ENCODE peak calls at places on chromosomes 2 and 18, in six cellular contexts. One of them, this sample, is unnamed.

GRCh38 chr2:33366473-33366872 is 110.0 kb upstream of the RASGRP3 start:
- DNase-seq in HepG2: no peak
- DNase-seq in HL-60: no peak
- DNase-seq in SK-N-SH: no peak
- DNase-seq in K562: peak
- DNase-seq in GM12878: no peak
- DNase-seq in this sample: no peak

GRCh38 chr2:170716851-170717598 is 1.9 kb downstream of the SP5 start:
- DNase-seq in HepG2: peak
- DNase-seq in SK-N-SH: peak
- DNase-seq in GM12878: no peak
- DNase-seq in K562: no peak
- DNase-seq in HL-60: no peak
- DNase-seq in this sample: peak

GRCh38 chr2:57160976-57161375 is 885.6 kb upstream of the VRK2 start:
- DNase-seq in SK-N-SH: no peak
- DNase-seq in HepG2: no peak
- DNase-seq in K562: no peak
- DNase-seq in HL-60: no peak
- DNase-seq in GM12878: no peak
- DNase-seq in this sample: no peak

GRCh38 chr18:78751664-78752063 is 228.0 kb upstream of the SALL3 start:
- DNase-seq in K562: no peak
- DNase-seq in SK-N-SH: no peak
- DNase-seq in GM12878: no peak
- DNase-seq in HepG2: no peak
- DNase-seq in HL-60: no peak
- DNase-seq in this sample: no peak

GRCh38 chr2:132623096-132623839 is 46.7 kb downstream of the LYPD1 start:
- DNase-seq in GM12878: no peak
- DNase-seq in HepG2: no peak
- DNase-seq in SK-N-SH: no peak
- DNase-seq in K562: no peak
- DNase-seq in HL-60: peak
- DNase-seq in this sample: no peak

GRCh38 chr2:181457121-181457740 is at the start of gene ITGA4:
- DNase-seq in HL-60: peak
- DNase-seq in GM12878: peak
- DNase-seq in K562: no peak
- DNase-seq in HepG2: no peak
- DNase-seq in SK-N-SH: peak
- DNase-seq in this sample: peak

GRCh38 chr2:177024760-177025159 is 187.8 kb upstream of the HNRNPA3 start:
- DNase-seq in SK-N-SH: no peak
- DNase-seq in HepG2: no peak
- DNase-seq in HL-60: no peak
- DNase-seq in GM12878: no peak
- DNase-seq in K562: no peak
- DNase-seq in this sample: no peak

GRCh38 chr2:30136729-30137444 is 9.9 kb upstream of the YPEL5 start:
- DNase-seq in SK-N-SH: no peak
- DNase-seq in GM12878: no peak
- DNase-seq in HL-60: no peak
- DNase-seq in K562: no peak
- DNase-seq in HepG2: no peak
- DNase-seq in this sample: no peak

GRCh38 chr2:27891820-27892105 is 1.2 kb downstream of the BABAM2 start:
- DNase-seq in SK-N-SH: no peak
- DNase-seq in GM12878: no peak
- DNase-seq in K562: no peak
- DNase-seq in HL-60: no peak
- DNase-seq in HepG2: peak
- DNase-seq in this sample: no peak

GRCh38 chr2:69517410-69517809 is 80.2 kb upstream of the NFU1 start:
- DNase-seq in SK-N-SH: no peak
- DNase-seq in K562: no peak
- DNase-seq in HepG2: no peak
- DNase-seq in HL-60: no peak
- DNase-seq in GM12878: no peak
- DNase-seq in this sample: no peak
- TF ChIP-seq GABPA in SK-N-SH: no peak
- TF ChIP-seq GABPA in K562: no peak
- TF ChIP-seq GABPA in HepG2: no peak
- TF ChIP-seq GABPA in HL-60: no peak
- TF ChIP-seq GABPA in GM12878: no peak
- TF ChIP-seq GABPA in this sample: no peak

GRCh38 chr2:168454737-168455691 is 1.1 kb upstream of the CERS6 start:
- DNase-seq in HepG2: peak
- DNase-seq in SK-N-SH: no peak
- DNase-seq in K562: no peak
- DNase-seq in GM12878: no peak
- DNase-seq in HL-60: peak
- DNase-seq in this sample: no peak
- TF ChIP-seq GABPA in HepG2: no peak
- TF ChIP-seq GABPA in SK-N-SH: no peak
- TF ChIP-seq GABPA in K562: no peak
- TF ChIP-seq GABPA in GM12878: no peak
- TF ChIP-seq GABPA in HL-60: no peak
- TF ChIP-seq GABPA in this sample: no peak

GRCh38 chr2:240369725-240370585 is 65.5 kb upstream of the GPC1 start:
- DNase-seq in SK-N-SH: no peak
- DNase-seq in GM12878: no peak
- DNase-seq in HepG2: peak
- DNase-seq in K562: no peak
- DNase-seq in HL-60: no peak
- DNase-seq in this sample: no peak

GRCh38 chr2:240368746-240369724 is 66.4 kb upstream of the GPC1 start:
- DNase-seq in GM12878: no peak
- DNase-seq in HepG2: no peak
- DNase-seq in SK-N-SH: peak
- DNase-seq in K562: no peak
- DNase-seq in HL-60: no peak
- DNase-seq in this sample: no peak

GRCh38 chr2:240365971-240366471 is 69.4 kb upstream of the GPC1 start:
- DNase-seq in HL-60: no peak
- DNase-seq in SK-N-SH: no peak
- DNase-seq in HepG2: no peak
- DNase-seq in K562: no peak
- DNase-seq in GM12878: no peak
- DNase-seq in this sample: no peak

GRCh38 chr2:240366901-240367300 is 68.6 kb upstream of the GPC1 start:
- DNase-seq in K562: no peak
- DNase-seq in HepG2: no peak
- DNase-seq in SK-N-SH: no peak
- DNase-seq in HL-60: no peak
- DNase-seq in GM12878: no peak
- DNase-seq in this sample: no peak

GRCh38 chr2:240367721-240368120 is 67.7 kb upstream of the GPC1 start:
- DNase-seq in HL-60: no peak
- DNase-seq in HepG2: no peak
- DNase-seq in GM12878: no peak
- DNase-seq in SK-N-SH: no peak
- DNase-seq in K562: no peak
- DNase-seq in this sample: no peak
- TF ChIP-seq GABPA in HL-60: no peak
- TF ChIP-seq GABPA in HepG2: no peak
- TF ChIP-seq GABPA in GM12878: no peak
- TF ChIP-seq GABPA in SK-N-SH: no peak
- TF ChIP-seq GABPA in K562: no peak
- TF ChIP-seq GABPA in this sample: no peak

GRCh38 chr18:24656044-24656443 is 195.6 kb downstream of the HRH4 start:
- DNase-seq in GM12878: no peak
- DNase-seq in HL-60: no peak
- DNase-seq in SK-N-SH: no peak
- DNase-seq in HepG2: no peak
- DNase-seq in K562: no peak
- DNase-seq in this sample: no peak
- TF ChIP-seq GABPA in GM12878: no peak
- TF ChIP-seq GABPA in HL-60: no peak
- TF ChIP-seq GABPA in SK-N-SH: no peak
- TF ChIP-seq GABPA in HepG2: no peak
- TF ChIP-seq GABPA in K562: no peak
- TF ChIP-seq GABPA in this sample: no peak

DNA sequence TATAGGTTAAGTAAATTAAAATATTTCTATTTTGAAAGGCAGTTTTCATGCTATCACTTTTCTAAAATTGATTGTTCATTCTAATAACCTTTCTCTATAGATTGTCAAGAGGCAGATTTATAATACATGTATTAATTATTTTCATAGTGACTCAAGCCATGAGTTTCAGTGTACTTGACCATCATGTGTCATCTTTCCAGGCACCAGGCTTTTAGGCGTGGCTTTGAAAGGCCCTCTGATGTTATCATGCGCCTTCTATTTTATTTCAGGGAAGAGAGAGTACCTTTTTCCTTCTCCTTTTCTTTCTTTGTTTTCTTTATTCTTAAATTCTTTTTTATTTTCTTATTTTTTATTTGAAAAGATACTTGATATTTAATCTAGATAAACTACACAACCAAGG is 128.3 kb upstream of the ETAA1 start:
- DNase-seq in HepG2: no peak
- DNase-seq in HL-60: no peak
- DNase-seq in GM12878: no peak
- DNase-seq in K562: no peak
- DNase-seq in SK-N-SH: no peak
- DNase-seq in this sample: no peak
- TF ChIP-seq GABPA in HepG2: no peak
- TF ChIP-seq GABPA in HL-60: no peak
- TF ChIP-seq GABPA in GM12878: no peak
- TF ChIP-seq GABPA in K562: no peak
- TF ChIP-seq GABPA in SK-N-SH: no peak
- TF ChIP-seq GABPA in this sample: no peak

DNA sequence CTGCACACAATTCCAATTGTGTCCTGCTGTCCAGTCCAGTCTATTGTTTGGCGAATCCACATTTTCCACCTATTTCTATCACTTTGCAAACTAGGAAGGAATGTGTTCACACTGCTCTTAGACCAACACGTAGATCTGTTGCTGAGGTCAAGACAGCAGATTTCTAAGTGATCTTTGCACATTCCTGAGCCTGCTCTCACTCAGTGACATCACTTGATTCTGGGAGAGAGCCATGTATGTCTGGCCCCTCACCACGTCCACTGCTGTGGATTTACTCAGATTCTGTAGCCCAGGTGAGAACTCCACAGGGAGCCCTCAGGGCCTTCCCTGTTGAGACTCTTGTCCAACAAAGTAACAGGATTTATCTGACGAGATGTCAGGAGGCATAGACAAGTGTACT is 317.2 kb downstream of the TSN start:
- DNase-seq in GM12878: no peak
- DNase-seq in HepG2: no peak
- DNase-seq in K562: no peak
- DNase-seq in SK-N-SH: no peak
- DNase-seq in HL-60: no peak
- DNase-seq in this sample: no peak
- TF ChIP-seq GABPA in GM12878: no peak
- TF ChIP-seq GABPA in HepG2: no peak
- TF ChIP-seq GABPA in K562: no peak
- TF ChIP-seq GABPA in SK-N-SH: no peak
- TF ChIP-seq GABPA in HL-60: no peak
- TF ChIP-seq GABPA in this sample: no peak

GRCh38 chr18:41370740-41371623 is 584.1 kb upstream of the PIK3C3 start:
- DNase-seq in HL-60: no peak
- DNase-seq in K562: no peak
- DNase-seq in GM12878: no peak
- DNase-seq in HepG2: no peak
- DNase-seq in SK-N-SH: peak
- DNase-seq in this sample: no peak

GRCh38 chr18:41372266-41372665 is 582.8 kb upstream of the PIK3C3 start:
- DNase-seq in K562: no peak
- DNase-seq in GM12878: no peak
- DNase-seq in SK-N-SH: no peak
- DNase-seq in HepG2: no peak
- DNase-seq in HL-60: no peak
- DNase-seq in this sample: no peak

GRCh38 chr18:41373612-41374011 is 581.4 kb upstream of the PIK3C3 start:
- DNase-seq in GM12878: no peak
- DNase-seq in HepG2: no peak
- DNase-seq in K562: no peak
- DNase-seq in HL-60: no peak
- DNase-seq in SK-N-SH: no peak
- DNase-seq in this sample: no peak

GRCh38 chr18:41371718-41372117 is 583.3 kb upstream of the PIK3C3 start:
- DNase-seq in HepG2: no peak
- DNase-seq in K562: no peak
- DNase-seq in SK-N-SH: peak
- DNase-seq in GM12878: no peak
- DNase-seq in HL-60: no peak
- DNase-seq in this sample: no peak
- TF ChIP-seq GABPA in HepG2: no peak
- TF ChIP-seq GABPA in K562: no peak
- TF ChIP-seq GABPA in SK-N-SH: no peak
- TF ChIP-seq GABPA in GM12878: no peak
- TF ChIP-seq GABPA in HL-60: no peak
- TF ChIP-seq GABPA in this sample: no peak